ENCODE peak calls at places on chromosomes 2 and 18, in seven cellular contexts. P, J, B, E, Y, U and Q are unnamed samples.

GRCh38 chr2:98465456-98466201 is 21.0 kb downstream of the INPP4A start:
- DNase-seq in Y (peak; percentile 19), U (no peak), P (peak; percentile 71), B (no peak), E (no peak), J (peak; percentile 84), Q (no peak)

GRCh38 chr2:29811378-29811777 is 110.0 kb downstream of the ALK start:
- DNase-seq in E (no peak), P (no peak), J (no peak), B (no peak), U (no peak), Y (no peak), Q (no peak)

GRCh38 chr18:13451208-13451530 is 232.6 kb downstream of the LDLRAD4 start:
- DNase-seq in B (no peak), P (no peak), U (no peak), E (no peak), J (peak; percentile 50), Y (no peak), Q (no peak)

GRCh38 chr2:9018109-9018508 is 14.6 kb upstream of the MBOAT2 start:
- DNase-seq in B (no peak), P (no peak), E (no peak), Y (no peak), J (no peak), U (no peak), Q (no peak)

GRCh38 chr18:76553715-76554603 is 58.9 kb upstream of the ZNF516 start:
- DNase-seq in U (no peak), J (no peak), Y (no peak), B (no peak), E (no peak), P (no peak), Q (no peak)

GRCh38 chr18:3857544-3857943 is 407.6 kb downstream of the TGIF1 start:
- DNase-seq in E (no peak), B (no peak), U (peak; percentile 14), J (no peak), Y (no peak), P (no peak), Q (no peak)

GRCh38 chr2:85436836-85437487 is 18.4 kb downstream of the SH2D6 start:
- DNase-seq in B (no peak), U (no peak), P (no peak), Y (no peak), J (no peak), E (no peak), Q (peak; percentile 47)

GRCh38 chr2:182672471-182673165 is 43.4 kb upstream of the DNAJC10 start:
- DNase-seq in Y (no peak), U (peak; percentile 9), B (no peak), E (no peak), P (no peak), J (no peak), Q (no peak)

GRCh38 chr2:30686000-30686399 is 121.2 kb downstream of the CAPN13 start:
- DNase-seq in B (no peak), E (no peak), U (no peak), P (peak; percentile 19), Y (no peak), J (no peak), Q (no peak)